ENCODE peak calls at places on chromosomes 6 and 20, in five cellular contexts. X is brain microvascular endothelial cell, F is esophagus squamous epithelium, J is iPS DF 6.9, E is Caki2. Q is an unnamed sample.

GRCh38 chr6:6697620-6698019 is 109.1 kb downstream of the LY86 start:
- DNase-seq in X (no peak), F (no peak), J (no peak), E (no peak), Q (no peak)

GRCh38 chr6:117919775-117920492 is 12.9 kb downstream of the SLC35F1 start:
- DNase-seq in X (no peak), F (no peak), J (no peak), E (no peak), Q (no peak)

GRCh38 chr6:81612136-81612535 is 140.3 kb downstream of the TENT5A start:
- DNase-seq in X (no peak), F (no peak), J (no peak), E (no peak), Q (no peak)

GRCh38 chr6:26030716-26031115 is 56.5 kb upstream of the HFE start:
- DNase-seq in X (no peak), F (no peak), J (no peak), E (no peak), Q (no peak)

GRCh38 chr6:72182337-72183246 is 296.2 kb downstream of the RIMS1 start:
- DNase-seq in X (peak; percentile 6), F (no peak), J (peak; percentile 41), E (no peak), Q (no peak)

GRCh38 chr20:8074931-8075330 is 55.4 kb upstream of the TMX4 start:
- DNase-seq in X (peak; percentile 16), F (no peak), J (no peak), E (no peak), Q (no peak)

GRCh38 chr6:110558575-110558974 is 82.2 kb upstream of the SLC22A16 start:
- DNase-seq in X (no peak), F (no peak), J (no peak), E (no peak), Q (no peak)

GRCh38 chr20:4810446-4811019 is 88.8 kb downstream of the PRND start:
- DNase-seq in X (no peak), F (no peak), J (no peak), E (no peak), Q (no peak)

GRCh38 chr20:37941332-37941731 is 38.4 kb downstream of the VSTM2L start:
- DNase-seq in X (no peak), F (no peak), J (peak; percentile 27), E (no peak), Q (no peak)

GRCh38 chr6:108117427-108118358 is 43.2 kb upstream of the OSTM1 start:
- DNase-seq in X (no peak), F (no peak), J (no peak), E (no peak), Q (no peak)

GRCh38 chr20:31595654-31596411 is 9.3 kb upstream of the ID1 start:
- DNase-seq in X (no peak), F (no peak), J (no peak), E (peak; percentile 98), Q (no peak)

GRCh38 chr6:151689499-151690201 is 117.8 kb upstream of the ESR1 start:
- DNase-seq in X (no peak), F (no peak), J (no peak), E (no peak), Q (no peak)

GRCh38 chr6:167993169-167993568 is 4.3 kb upstream of the KIF25 start:
- DNase-seq in X (no peak), F (no peak), J (no peak), E (no peak), Q (no peak)

GRCh38 chr6:36204068-36204753 is 7.7 kb downstream of the BRPF3 start:
- DNase-seq in X (no peak), F (no peak), J (no peak), E (no peak), Q (no peak)

GRCh38 chr6:15320683-15321082 is 74.8 kb downstream of the JARID2 start:
- DNase-seq in X (no peak), F (no peak), J (no peak), E (no peak), Q (no peak)

GRCh38 chr6:73368675-73369074 is 1.0 kb downstream of the OOEP start:
- DNase-seq in X (no peak), F (no peak), J (no peak), E (no peak), Q (no peak)

GRCh38 chr6:109252261-109253041 is 129.8 kb downstream of the CD164 start:
- DNase-seq in X (no peak), F (no peak), J (no peak), E (no peak), Q (no peak)

GRCh38 chr6:154994881-154995240 is 254 bp upstream of the TIAM2 start:
- DNase-seq in X (no peak), F (no peak), J (no peak), E (no peak), Q (no peak)

GRCh38 chr20:61753196-61753942 is 312.3 kb downstream of the TAF4 start:
- DNase-seq in X (peak; percentile 18), F (no peak), J (no peak), E (peak; percentile 25), Q (no peak)

GRCh38 chr20:39588148-39588757 is 626.1 kb downstream of the DHX35 start:
- DNase-seq in X (no peak), F (no peak), J (no peak), E (no peak), Q (no peak)

GRCh38 chr20:48187891-48188290 is 402.6 kb upstream of the SULF2 start:
- DNase-seq in X (peak; percentile 68), F (no peak), J (no peak), E (no peak), Q (no peak)

GRCh38 chr6:84166395-84166794 is 61.0 kb downstream of the CEP162 start:
- DNase-seq in X (no peak), F (no peak), J (no peak), E (no peak), Q (no peak)

GRCh38 chr20:50151034-50151743 is 2.3 kb downstream of the PEDS1 start:
- DNase-seq in X (no peak), F (no peak), J (no peak), E (no peak), Q (no peak)

GRCh38 chr20:24995741-24996448 is 3.3 kb upstream of the APMAP start:
- DNase-seq in X (no peak), F (no peak), J (no peak), E (no peak), Q (no peak)

GRCh38 chr20:10671221-10671849 is 2.5 kb downstream of the JAG1 start:
- DNase-seq in X (peak; percentile 91), F (peak; percentile 69), J (no peak), E (peak; percentile 92), Q (no peak)

GRCh38 chr20:50930139-50931047 is 844 bp downstream of the ADNP start:
- DNase-seq in X (no peak), F (no peak), J (no peak), E (no peak), Q (no peak)

GRCh38 chr6:45493761-45494160 is 116.0 kb upstream of the SUPT3H start:
- DNase-seq in X (no peak), F (no peak), J (no peak), E (no peak), Q (no peak)

GRCh38 chr6:105588116-105588710 is 185.3 kb upstream of the PREP start:
- DNase-seq in X (no peak), F (no peak), J (no peak), E (no peak), Q (no peak)

GRCh38 chr6:31827286-31828079 is at the start of gene HSPA1B:
- DNase-seq in X (peak; percentile 100), F (peak; percentile 92), J (peak; percentile 100), E (peak; percentile 100), Q (no peak)

GRCh38 chr20:9467995-9468394 is 46.4 kb upstream of the LAMP5 start:
- DNase-seq in X (no peak), F (no peak), J (peak; percentile 4), E (no peak), Q (no peak)

GRCh38 chr6:149636116-149636515 is 12.4 kb downstream of the KATNA1 start:
- DNase-seq in X (peak; percentile 28), F (no peak), J (no peak), E (no peak), Q (no peak)

GRCh38 chr6:69487688-69488087 is 309.1 kb downstream of the LMBRD1 start:
- DNase-seq in X (no peak), F (no peak), J (no peak), E (no peak), Q (no peak)

GRCh38 chr20:43442310-43442880 is 15.3 kb upstream of the SRSF6 start:
- DNase-seq in X (no peak), F (no peak), J (no peak), E (no peak), Q (no peak)